ENCODE peak calls at places on chromosomes 3 and 15, in seven cellular contexts. E is HepG2; M is heart right ventricle; F is activated CD8-positive, alpha-beta memory T cell treated with anti-CD3 and anti-CD28 coated beads, Interleukin-2, amount 10 ng/mL, durations not matched to agents 7 days and 5 days; W is naive thymus-derived CD8-positive, alpha-beta T cell; X is psoas muscle; U is upper lobe of right lung. G is an unnamed sample.

GRCh38 chr15:31459011-31459748 is 132.5 kb downstream of the KLF13 start:
- ATAC-seq in U (no peak), W (peak), X (no peak), E (no peak), M (no peak), F (peak), G (no peak)

GRCh38 chr15:66927326-66928077 is 137.9 kb upstream of the SMAD3 start:
- ATAC-seq in M (peak), X (peak), U (no peak), W (no peak), F (no peak), E (no peak), G (peak)

GRCh38 chr3:45944830-45945620 is 1.8 kb downstream of the CXCR6 start:
- ATAC-seq in F (peak), W (no peak), U (no peak), E (no peak), M (no peak), X (no peak), G (no peak)

GRCh38 chr3:14297784-14298236 is 104.6 kb upstream of the SLC6A6 start:
- ATAC-seq in E (no peak), X (peak), U (peak), F (no peak), W (no peak), M (peak), G (peak)

GRCh38 chr15:43293402-43293801 is 26.7 kb upstream of the TGM5 start:
- ATAC-seq in W (peak), F (no peak), X (peak), M (no peak), U (no peak), E (peak), G (no peak)

GRCh38 chr3:32186097-32186496 is 52.4 kb upstream of the CMTM8 start:
- ATAC-seq in W (no peak), X (no peak), M (no peak), F (no peak), U (no peak), E (peak), G (no peak)

GRCh38 chr15:80779658-80780415 is 667 bp downstream of the CEMIP start:
- ATAC-seq in M (peak), X (no peak), W (no peak), U (peak), F (no peak), E (peak), G (no peak)

GRCh38 chr15:101551696-101552591 is 62.4 kb upstream of the PCSK6 start:
- ATAC-seq in U (peak), E (peak), F (no peak), X (no peak), M (no peak), W (no peak), G (no peak)

GRCh38 chr3:152447509-152447908 is 178.8 kb downstream of the MBNL1 start:
- ATAC-seq in X (no peak), U (no peak), E (no peak), F (no peak), M (no peak), W (peak), G (no peak)

GRCh38 chr15:31090741-31091140 is 10.8 kb downstream of the TRPM1 start:
- ATAC-seq in X (no peak), E (no peak), F (no peak), U (no peak), M (no peak), W (no peak), G (no peak)

GRCh38 chr3:156416846-156417581 is 137.9 kb downstream of the SSR3 start:
- ATAC-seq in X (peak), F (no peak), U (no peak), E (no peak), W (no peak), M (no peak), G (no peak)

G was measured in gastroesophageal sphincter.